ENCODE peak calls at places on chromosomes 5 and 9, in nine cellular contexts. One of them, this sample, is unnamed.

GRCh38 chr5:54832846-54833245 is 152.5 kb downstream of the ESM1 start:
- DNase-seq in stomach: no peak
- DNase-seq in anterior cingulate cortex: no peak
- DNase-seq in neuronal stem cell: no peak
- DNase-seq in mammary epithelial cell: no peak
- DNase-seq in H1: no peak
- DNase-seq in right lobe of liver: no peak
- DNase-seq in sigmoid colon: no peak
- DNase-seq in activated T-cell treated with anti-CD3 and anti-CD28 coated beads for 48 hours: no peak
- DNase-seq in this sample: no peak

GRCh38 chr5:57482671-57483106 is at the start of gene ACTBL2:
- DNase-seq in stomach: no peak
- DNase-seq in anterior cingulate cortex: no peak
- DNase-seq in neuronal stem cell: no peak
- DNase-seq in mammary epithelial cell: peak
- DNase-seq in H1: no peak
- DNase-seq in right lobe of liver: no peak
- DNase-seq in sigmoid colon: no peak
- DNase-seq in activated T-cell treated with anti-CD3 and anti-CD28 coated beads for 48 hours: no peak
- DNase-seq in this sample: no peak

GRCh38 chr9:109286571-109286977 is 34.3 kb downstream of the EPB41L4B start:
- DNase-seq in stomach: no peak
- DNase-seq in anterior cingulate cortex: no peak
- DNase-seq in neuronal stem cell: no peak
- DNase-seq in mammary epithelial cell: peak
- DNase-seq in H1: no peak
- DNase-seq in right lobe of liver: no peak
- DNase-seq in sigmoid colon: no peak
- DNase-seq in activated T-cell treated with anti-CD3 and anti-CD28 coated beads for 48 hours: no peak
- DNase-seq in this sample: no peak

GRCh38 chr5:55997742-55998351 is 3.1 kb upstream of the IL6ST start:
- DNase-seq in stomach: no peak
- DNase-seq in anterior cingulate cortex: no peak
- DNase-seq in neuronal stem cell: no peak
- DNase-seq in mammary epithelial cell: peak
- DNase-seq in H1: no peak
- DNase-seq in right lobe of liver: no peak
- DNase-seq in sigmoid colon: no peak
- DNase-seq in activated T-cell treated with anti-CD3 and anti-CD28 coated beads for 48 hours: no peak
- DNase-seq in this sample: no peak

GRCh38 chr9:82829818-82830217 is 233.1 kb downstream of the RASEF start:
- DNase-seq in stomach: no peak
- DNase-seq in anterior cingulate cortex: no peak
- DNase-seq in neuronal stem cell: no peak
- DNase-seq in mammary epithelial cell: peak
- DNase-seq in H1: no peak
- DNase-seq in right lobe of liver: no peak
- DNase-seq in sigmoid colon: no peak
- DNase-seq in activated T-cell treated with anti-CD3 and anti-CD28 coated beads for 48 hours: no peak
- DNase-seq in this sample: no peak

GRCh38 chr9:35519697-35520403 is 29.9 kb downstream of the RUSC2 start:
- DNase-seq in stomach: no peak
- DNase-seq in anterior cingulate cortex: no peak
- DNase-seq in neuronal stem cell: no peak
- DNase-seq in mammary epithelial cell: no peak
- DNase-seq in H1: no peak
- DNase-seq in right lobe of liver: no peak
- DNase-seq in sigmoid colon: no peak
- DNase-seq in activated T-cell treated with anti-CD3 and anti-CD28 coated beads for 48 hours: no peak
- DNase-seq in this sample: no peak

GRCh38 chr5:151144922-151145321 is 12.7 kb downstream of the ANXA6 start:
- DNase-seq in stomach: no peak
- DNase-seq in anterior cingulate cortex: no peak
- DNase-seq in neuronal stem cell: no peak
- DNase-seq in mammary epithelial cell: no peak
- DNase-seq in H1: no peak
- DNase-seq in right lobe of liver: no peak
- DNase-seq in sigmoid colon: no peak
- DNase-seq in activated T-cell treated with anti-CD3 and anti-CD28 coated beads for 48 hours: no peak
- DNase-seq in this sample: no peak

GRCh38 chr9:127769985-127770904 is 8.2 kb downstream of the SH2D3C start:
- DNase-seq in stomach: no peak
- DNase-seq in anterior cingulate cortex: no peak
- DNase-seq in neuronal stem cell: no peak
- DNase-seq in mammary epithelial cell: no peak
- DNase-seq in H1: no peak
- DNase-seq in right lobe of liver: no peak
- DNase-seq in sigmoid colon: no peak
- DNase-seq in activated T-cell treated with anti-CD3 and anti-CD28 coated beads for 48 hours: no peak
- DNase-seq in this sample: no peak

GRCh38 chr9:87212563-87213154 is 265.4 kb upstream of the GAS1 start:
- DNase-seq in stomach: no peak
- DNase-seq in anterior cingulate cortex: no peak
- DNase-seq in neuronal stem cell: no peak
- DNase-seq in mammary epithelial cell: peak
- DNase-seq in H1: no peak
- DNase-seq in right lobe of liver: no peak
- DNase-seq in sigmoid colon: no peak
- DNase-seq in activated T-cell treated with anti-CD3 and anti-CD28 coated beads for 48 hours: no peak
- DNase-seq in this sample: no peak

GRCh38 chr9:136004712-136005111 is 43.5 kb upstream of the UBAC1 start:
- DNase-seq in stomach: no peak
- DNase-seq in anterior cingulate cortex: no peak
- DNase-seq in neuronal stem cell: peak
- DNase-seq in mammary epithelial cell: no peak
- DNase-seq in H1: no peak
- DNase-seq in right lobe of liver: no peak
- DNase-seq in sigmoid colon: no peak
- DNase-seq in activated T-cell treated with anti-CD3 and anti-CD28 coated beads for 48 hours: no peak
- DNase-seq in this sample: no peak

GRCh38 chr9:978117-978830 is 1.8 kb downstream of the DMRT3 start:
- DNase-seq in stomach: no peak
- DNase-seq in anterior cingulate cortex: no peak
- DNase-seq in neuronal stem cell: no peak
- DNase-seq in mammary epithelial cell: no peak
- DNase-seq in H1: peak
- DNase-seq in right lobe of liver: no peak
- DNase-seq in sigmoid colon: no peak
- DNase-seq in activated T-cell treated with anti-CD3 and anti-CD28 coated beads for 48 hours: no peak
- DNase-seq in this sample: no peak

GRCh38 chr5:135172718-135173117 is 138.7 kb upstream of the PITX1 start:
- DNase-seq in stomach: no peak
- DNase-seq in anterior cingulate cortex: no peak
- DNase-seq in neuronal stem cell: no peak
- DNase-seq in mammary epithelial cell: no peak
- DNase-seq in H1: no peak
- DNase-seq in right lobe of liver: no peak
- DNase-seq in sigmoid colon: no peak
- DNase-seq in activated T-cell treated with anti-CD3 and anti-CD28 coated beads for 48 hours: no peak
- DNase-seq in this sample: no peak

GRCh38 chr5:65032250-65032649 is 263.5 kb downstream of the CWC27 start:
- DNase-seq in stomach: no peak
- DNase-seq in anterior cingulate cortex: no peak
- DNase-seq in neuronal stem cell: no peak
- DNase-seq in mammary epithelial cell: no peak
- DNase-seq in H1: no peak
- DNase-seq in right lobe of liver: no peak
- DNase-seq in sigmoid colon: no peak
- DNase-seq in activated T-cell treated with anti-CD3 and anti-CD28 coated beads for 48 hours: no peak
- DNase-seq in this sample: no peak